ENCODE peak calls at places on chromosomes 6 and 20, in eight cellular contexts. One of them, this sample, is unnamed.
A peak's percentile ranks its signal among the peaks of the same experiment; 100 is the strongest.

GRCh38 chr6:133788556-133788955 is 100.4 kb upstream of the TCF21 start:
- DNase-seq in fibroblast of lung: no peak
- DNase-seq in colonic mucosa: no peak
- DNase-seq in mammary epithelial cell: peak; percentile 23
- DNase-seq in stomach: no peak
- DNase-seq in left ventricle myocardium inferior: no peak
- DNase-seq in lung: no peak
- DNase-seq in keratinocyte: no peak
- DNase-seq in this sample: no peak

GRCh38 chr6:29553268-29554057 is 6.1 kb downstream of the UBD start:
- DNase-seq in fibroblast of lung: peak; percentile 30
- DNase-seq in colonic mucosa: peak; percentile 47
- DNase-seq in mammary epithelial cell: peak; percentile 55
- DNase-seq in stomach: peak; percentile 45
- DNase-seq in left ventricle myocardium inferior: peak; percentile 73
- DNase-seq in lung: peak; percentile 77
- DNase-seq in keratinocyte: no peak
- DNase-seq in this sample: no peak

GRCh38 chr20:63521602-63522001 is 1.0 kb downstream of the PPDPF start:
- DNase-seq in fibroblast of lung: no peak
- DNase-seq in colonic mucosa: no peak
- DNase-seq in mammary epithelial cell: no peak
- DNase-seq in stomach: no peak
- DNase-seq in left ventricle myocardium inferior: no peak
- DNase-seq in lung: no peak
- DNase-seq in keratinocyte: no peak
- DNase-seq in this sample: no peak

GRCh38 chr20:58545565-58546195 is 30.5 kb upstream of the APCDD1L start:
- DNase-seq in fibroblast of lung: peak; percentile 82
- DNase-seq in colonic mucosa: no peak
- DNase-seq in mammary epithelial cell: no peak
- DNase-seq in stomach: peak; percentile 18
- DNase-seq in left ventricle myocardium inferior: no peak
- DNase-seq in lung: no peak
- DNase-seq in keratinocyte: no peak
- DNase-seq in this sample: no peak

GRCh38 chr20:47718398-47718797 is 66.9 kb downstream of the SULF2 start:
- DNase-seq in fibroblast of lung: peak; percentile 11
- DNase-seq in colonic mucosa: no peak
- DNase-seq in mammary epithelial cell: no peak
- DNase-seq in stomach: no peak
- DNase-seq in left ventricle myocardium inferior: no peak
- DNase-seq in lung: no peak
- DNase-seq in keratinocyte: no peak
- DNase-seq in this sample: no peak

GRCh38 chr20:50193169-50193850 is 2.7 kb downstream of the CEBPB start:
- DNase-seq in fibroblast of lung: peak; percentile 60
- DNase-seq in colonic mucosa: no peak
- DNase-seq in mammary epithelial cell: peak; percentile 45
- DNase-seq in stomach: no peak
- DNase-seq in left ventricle myocardium inferior: no peak
- DNase-seq in lung: no peak
- DNase-seq in keratinocyte: no peak
- DNase-seq in this sample: no peak

GRCh38 chr6:107603029-107603428 is 113.1 kb downstream of the SOBP start:
- DNase-seq in fibroblast of lung: no peak
- DNase-seq in colonic mucosa: no peak
- DNase-seq in mammary epithelial cell: no peak
- DNase-seq in stomach: no peak
- DNase-seq in left ventricle myocardium inferior: no peak
- DNase-seq in lung: no peak
- DNase-seq in keratinocyte: no peak
- DNase-seq in this sample: no peak

GRCh38 chr6:124927806-124928205 is 34.4 kb upstream of the RNF217 start:
- DNase-seq in fibroblast of lung: peak; percentile 73
- DNase-seq in colonic mucosa: no peak
- DNase-seq in mammary epithelial cell: peak; percentile 91
- DNase-seq in stomach: no peak
- DNase-seq in left ventricle myocardium inferior: no peak
- DNase-seq in lung: no peak
- DNase-seq in keratinocyte: no peak
- DNase-seq in this sample: no peak

GRCh38 chr6:146472918-146473317 is 70.7 kb upstream of the RAB32 start:
- DNase-seq in fibroblast of lung: no peak
- DNase-seq in colonic mucosa: no peak
- DNase-seq in mammary epithelial cell: no peak
- DNase-seq in stomach: no peak
- DNase-seq in left ventricle myocardium inferior: no peak
- DNase-seq in lung: no peak
- DNase-seq in keratinocyte: no peak
- DNase-seq in this sample: no peak

GRCh38 chr20:51059862-51060261 is 37.0 kb upstream of the KCNG1 start:
- DNase-seq in fibroblast of lung: peak; percentile 89
- DNase-seq in colonic mucosa: no peak
- DNase-seq in mammary epithelial cell: peak; percentile 7
- DNase-seq in stomach: no peak
- DNase-seq in left ventricle myocardium inferior: no peak
- DNase-seq in lung: no peak
- DNase-seq in keratinocyte: no peak
- DNase-seq in this sample: no peak

GRCh38 chr20:12311102-12311865 is 393.6 kb downstream of the BTBD3 start:
- DNase-seq in fibroblast of lung: no peak
- DNase-seq in colonic mucosa: no peak
- DNase-seq in mammary epithelial cell: no peak
- DNase-seq in stomach: no peak
- DNase-seq in left ventricle myocardium inferior: no peak
- DNase-seq in lung: no peak
- DNase-seq in keratinocyte: no peak
- DNase-seq in this sample: no peak

GRCh38 chr6:23246901-23247300 is 677.5 kb downstream of the HDGFL1 start:
- DNase-seq in fibroblast of lung: peak; percentile 56
- DNase-seq in colonic mucosa: no peak
- DNase-seq in mammary epithelial cell: no peak
- DNase-seq in stomach: no peak
- DNase-seq in left ventricle myocardium inferior: no peak
- DNase-seq in lung: no peak
- DNase-seq in keratinocyte: no peak
- DNase-seq in this sample: no peak

GRCh38 chr6:90436403-90436802 is 139.8 kb upstream of the BACH2 start:
- DNase-seq in fibroblast of lung: no peak
- DNase-seq in colonic mucosa: no peak
- DNase-seq in mammary epithelial cell: peak; percentile 39
- DNase-seq in stomach: no peak
- DNase-seq in left ventricle myocardium inferior: no peak
- DNase-seq in lung: no peak
- DNase-seq in keratinocyte: no peak
- DNase-seq in this sample: no peak

GRCh38 chr20:19967441-19967840 is 49.7 kb upstream of the NAA20 start:
- DNase-seq in fibroblast of lung: no peak
- DNase-seq in colonic mucosa: no peak
- DNase-seq in mammary epithelial cell: no peak
- DNase-seq in stomach: no peak
- DNase-seq in left ventricle myocardium inferior: no peak
- DNase-seq in lung: no peak
- DNase-seq in keratinocyte: no peak
- DNase-seq in this sample: no peak

DNA sequence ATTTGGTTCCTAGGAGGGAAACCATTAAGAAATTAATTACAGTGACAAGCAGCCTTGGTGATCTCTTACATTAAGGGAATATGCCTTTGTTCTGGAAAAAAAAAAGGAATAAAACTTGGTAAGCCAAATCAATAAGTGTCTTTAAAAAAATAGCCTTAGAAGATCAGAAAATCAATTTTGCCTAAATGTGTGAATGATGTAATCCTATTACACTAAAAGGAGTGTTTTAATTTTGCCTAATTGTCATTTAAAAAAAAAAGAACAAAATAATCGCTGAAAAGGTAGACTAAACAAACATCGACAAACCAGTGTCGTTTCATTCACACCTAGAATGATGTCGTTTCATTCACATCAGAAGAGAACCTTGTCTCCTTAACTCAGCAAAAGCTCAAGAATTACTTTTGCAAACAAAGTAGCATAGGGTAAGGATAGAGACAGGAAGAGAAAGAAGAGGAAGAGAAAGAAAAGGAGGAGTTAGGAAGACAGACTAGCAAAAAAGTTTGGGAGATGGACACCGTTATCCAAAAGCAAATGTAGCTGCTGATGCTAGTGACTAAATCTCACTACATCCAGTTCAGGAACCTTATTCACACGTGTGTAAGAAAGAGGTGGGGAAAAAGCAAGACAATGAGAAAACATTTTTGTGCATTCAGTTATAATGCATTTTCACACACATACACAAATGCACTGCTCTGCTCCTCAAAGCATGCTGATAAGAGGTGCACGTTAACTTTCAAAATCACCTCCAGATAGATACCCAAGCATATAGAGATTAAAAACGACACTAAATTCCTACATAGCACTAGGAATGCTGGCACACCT is 60.6 kb downstream of the HIVEP2 start:
- DNase-seq in fibroblast of lung: no peak
- DNase-seq in colonic mucosa: no peak
- DNase-seq in mammary epithelial cell: no peak
- DNase-seq in stomach: no peak
- DNase-seq in left ventricle myocardium inferior: no peak
- DNase-seq in lung: no peak
- DNase-seq in keratinocyte: no peak
- DNase-seq in this sample: no peak
- H3K4me3 ChIP-seq in fibroblast of lung: peak overlapping the region; percentile 61
- H3K4me3 ChIP-seq in colonic mucosa: no peak overlapping the region
- H3K4me3 ChIP-seq in mammary epithelial cell: peak overlapping the region; percentile 29
- H3K4me3 ChIP-seq in stomach: peak overlapping the region; percentile 30
- H3K4me3 ChIP-seq in left ventricle myocardium inferior: peak overlapping the region; percentile 61
- H3K4me3 ChIP-seq in lung: no peak overlapping the region
- H3K4me3 ChIP-seq in keratinocyte: no peak overlapping the region
- H3K4me3 ChIP-seq in this sample: no peak overlapping the region

GRCh38 chr6:165758441-165758840 is 95.4 kb upstream of the PDE10A start:
- DNase-seq in fibroblast of lung: no peak
- DNase-seq in colonic mucosa: no peak
- DNase-seq in mammary epithelial cell: no peak
- DNase-seq in stomach: no peak
- DNase-seq in left ventricle myocardium inferior: no peak
- DNase-seq in lung: no peak
- DNase-seq in keratinocyte: no peak
- DNase-seq in this sample: no peak

GRCh38 chr6:165760803-165761185 is 97.8 kb upstream of the PDE10A start:
- DNase-seq in fibroblast of lung: no peak
- DNase-seq in colonic mucosa: no peak
- DNase-seq in mammary epithelial cell: no peak
- DNase-seq in stomach: no peak
- DNase-seq in left ventricle myocardium inferior: no peak
- DNase-seq in lung: no peak
- DNase-seq in keratinocyte: no peak
- DNase-seq in this sample: no peak

GRCh38 chr6:165751486-165751885 is 88.4 kb upstream of the PDE10A start:
- DNase-seq in fibroblast of lung: no peak
- DNase-seq in colonic mucosa: no peak
- DNase-seq in mammary epithelial cell: no peak
- DNase-seq in stomach: no peak
- DNase-seq in left ventricle myocardium inferior: no peak
- DNase-seq in lung: no peak
- DNase-seq in keratinocyte: no peak
- DNase-seq in this sample: no peak

GRCh38 chr6:165760126-165760802 is 97.2 kb upstream of the PDE10A start:
- DNase-seq in fibroblast of lung: no peak
- DNase-seq in colonic mucosa: no peak
- DNase-seq in mammary epithelial cell: no peak
- DNase-seq in stomach: no peak
- DNase-seq in left ventricle myocardium inferior: no peak
- DNase-seq in lung: no peak
- DNase-seq in keratinocyte: no peak
- DNase-seq in this sample: no peak

GRCh38 chr6:165755583-165755982 is 92.5 kb upstream of the PDE10A start:
- DNase-seq in fibroblast of lung: no peak
- DNase-seq in colonic mucosa: no peak
- DNase-seq in mammary epithelial cell: no peak
- DNase-seq in stomach: no peak
- DNase-seq in left ventricle myocardium inferior: no peak
- DNase-seq in lung: no peak
- DNase-seq in keratinocyte: no peak
- DNase-seq in this sample: no peak
- TF ChIP-seq CTCF in fibroblast of lung: no peak
- TF ChIP-seq CTCF in colonic mucosa: no peak
- TF ChIP-seq CTCF in mammary epithelial cell: no peak
- TF ChIP-seq CTCF in stomach: no peak
- TF ChIP-seq CTCF in left ventricle myocardium inferior: no peak
- TF ChIP-seq CTCF in lung: no peak
- TF ChIP-seq CTCF in keratinocyte: no peak
- TF ChIP-seq CTCF in this sample: no peak

GRCh38 chr6:134835998-134836397 is 113.9 kb downstream of the ALDH8A1 start:
- DNase-seq in fibroblast of lung: peak; percentile 65
- DNase-seq in colonic mucosa: no peak
- DNase-seq in mammary epithelial cell: no peak
- DNase-seq in stomach: no peak
- DNase-seq in left ventricle myocardium inferior: no peak
- DNase-seq in lung: no peak
- DNase-seq in keratinocyte: no peak
- DNase-seq in this sample: no peak

GRCh38 chr6:134846031-134846430 is 103.9 kb downstream of the ALDH8A1 start:
- DNase-seq in fibroblast of lung: no peak
- DNase-seq in colonic mucosa: no peak
- DNase-seq in mammary epithelial cell: no peak
- DNase-seq in stomach: no peak
- DNase-seq in left ventricle myocardium inferior: no peak
- DNase-seq in lung: no peak
- DNase-seq in keratinocyte: no peak
- DNase-seq in this sample: no peak

GRCh38 chr6:134844120-134844519 is 105.8 kb downstream of the ALDH8A1 start:
- DNase-seq in fibroblast of lung: no peak
- DNase-seq in colonic mucosa: no peak
- DNase-seq in mammary epithelial cell: no peak
- DNase-seq in stomach: no peak
- DNase-seq in left ventricle myocardium inferior: no peak
- DNase-seq in lung: no peak
- DNase-seq in keratinocyte: no peak
- DNase-seq in this sample: no peak

GRCh38 chr6:134840086-134840485 is 109.8 kb downstream of the ALDH8A1 start:
- DNase-seq in fibroblast of lung: no peak
- DNase-seq in colonic mucosa: no peak
- DNase-seq in mammary epithelial cell: no peak
- DNase-seq in stomach: no peak
- DNase-seq in left ventricle myocardium inferior: no peak
- DNase-seq in lung: no peak
- DNase-seq in keratinocyte: no peak
- DNase-seq in this sample: no peak
- H3K27me3 ChIP-seq in fibroblast of lung: no peaks in the 10 kb centered on the region
- H3K27me3 ChIP-seq in colonic mucosa: no peaks in the 10 kb centered on the region
- H3K27me3 ChIP-seq in mammary epithelial cell: no peaks in the 10 kb centered on the region
- H3K27me3 ChIP-seq in stomach: no peaks in the 10 kb centered on the region
- H3K27me3 ChIP-seq in left ventricle myocardium inferior: no peaks in the 10 kb centered on the region
- H3K27me3 ChIP-seq in lung: no peaks in the 10 kb centered on the region
- H3K27me3 ChIP-seq in keratinocyte: no peaks in the 10 kb centered on the region
- H3K27me3 ChIP-seq in this sample: no peaks in the 10 kb centered on the region

DNA sequence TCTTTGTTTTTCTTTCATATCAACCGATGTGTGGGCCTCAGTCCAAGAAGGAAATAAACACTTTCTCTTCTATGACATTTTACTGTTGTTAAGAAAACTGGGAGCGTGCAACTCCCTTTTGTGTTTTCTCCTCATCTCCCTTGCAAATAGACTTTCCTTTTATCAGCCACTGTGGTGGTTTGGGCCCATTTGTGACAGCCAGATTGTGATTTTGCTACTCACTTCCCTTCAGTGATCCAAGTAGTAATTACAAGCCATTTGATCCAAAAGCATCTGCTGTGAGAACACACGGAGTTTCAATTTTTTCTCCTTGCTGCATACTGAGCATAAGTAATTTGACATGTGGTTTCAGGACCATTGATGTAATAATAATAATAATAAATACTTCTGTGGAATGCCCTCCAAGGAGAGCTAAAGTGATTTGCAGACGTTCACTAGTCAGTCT is 92.0 kb upstream of the CLDN20 start:
- DNase-seq in fibroblast of lung: peak; percentile 84
- DNase-seq in colonic mucosa: no peak
- DNase-seq in mammary epithelial cell: no peak
- DNase-seq in stomach: no peak
- DNase-seq in left ventricle myocardium inferior: no peak
- DNase-seq in lung: no peak
- DNase-seq in keratinocyte: no peak
- DNase-seq in this sample: no peak
- H3K4me3 ChIP-seq in fibroblast of lung: peak overlapping the region; percentile 18
- H3K4me3 ChIP-seq in colonic mucosa: no peak overlapping the region
- H3K4me3 ChIP-seq in mammary epithelial cell: no peak overlapping the region
- H3K4me3 ChIP-seq in stomach: no peak overlapping the region
- H3K4me3 ChIP-seq in left ventricle myocardium inferior: peak overlapping the region; percentile 11
- H3K4me3 ChIP-seq in lung: no peak overlapping the region
- H3K4me3 ChIP-seq in keratinocyte: no peak overlapping the region
- H3K4me3 ChIP-seq in this sample: no peak overlapping the region

This sample was measured in BJ.